ENCODE peak calls at places on chromosomes 2 and 18, in eight cellular contexts. One of them, this sample, is unnamed.

GRCh38 chr2:231904161-231904611 is 22.0 kb downstream of the NPPC start:
- DNase-seq in adipocyte: no peak
- DNase-seq in GM06990: no peak
- DNase-seq in mucosa of gallbladder: no peak
- DNase-seq in activated CD4-positive, CD25-positive, alpha-beta regulatory T cell treated with anti-CD3 and anti-CD28 coated beads, Interleukin-2, amount 50 U/mL, for 72 hours: no peak
- DNase-seq in GM10248: no peak
- DNase-seq in activated effector memory CD4-positive, alpha-beta T cell treated with Interleukin-2 at 50 U/mL for 16 hours: no peak
- DNase-seq in IMR-90: no peak
- DNase-seq in this sample: no peak

GRCh38 chr2:229443869-229444268 is 172.8 kb upstream of the PID1 start:
- DNase-seq in adipocyte: no peak
- DNase-seq in GM06990: no peak
- DNase-seq in GM10248: no peak
- DNase-seq in activated CD4-positive, CD25-positive, alpha-beta regulatory T cell treated with anti-CD3 and anti-CD28 coated beads, Interleukin-2, amount 50 U/mL, for 72 hours: no peak
- DNase-seq in IMR-90: no peak
- DNase-seq in activated effector memory CD4-positive, alpha-beta T cell treated with Interleukin-2 at 50 U/mL for 16 hours: no peak
- DNase-seq in mucosa of gallbladder: no peak
- DNase-seq in this sample: no peak

GRCh38 chr2:100142393-100142792 is at the start of gene AFF3:
- DNase-seq in activated effector memory CD4-positive, alpha-beta T cell treated with Interleukin-2 at 50 U/mL for 16 hours: peak; percentile 3
- DNase-seq in mucosa of gallbladder: no peak
- DNase-seq in GM10248: peak; percentile 80
- DNase-seq in activated CD4-positive, CD25-positive, alpha-beta regulatory T cell treated with anti-CD3 and anti-CD28 coated beads, Interleukin-2, amount 50 U/mL, for 72 hours: peak; percentile 62
- DNase-seq in GM06990: peak; percentile 72
- DNase-seq in adipocyte: no peak
- DNase-seq in IMR-90: no peak
- DNase-seq in this sample: no peak

GRCh38 chr2:47803363-47803762 is 20.4 kb downstream of the MSH6 start:
- DNase-seq in IMR-90: no peak
- DNase-seq in GM10248: no peak
- DNase-seq in mucosa of gallbladder: no peak
- DNase-seq in GM06990: no peak
- DNase-seq in activated CD4-positive, CD25-positive, alpha-beta regulatory T cell treated with anti-CD3 and anti-CD28 coated beads, Interleukin-2, amount 50 U/mL, for 72 hours: no peak
- DNase-seq in adipocyte: no peak
- DNase-seq in activated effector memory CD4-positive, alpha-beta T cell treated with Interleukin-2 at 50 U/mL for 16 hours: no peak
- DNase-seq in this sample: peak; percentile 30

GRCh38 chr2:37168217-37168981 is 11.6 kb upstream of the EIF2AK2 start:
- DNase-seq in activated CD4-positive, CD25-positive, alpha-beta regulatory T cell treated with anti-CD3 and anti-CD28 coated beads, Interleukin-2, amount 50 U/mL, for 72 hours: no peak
- DNase-seq in adipocyte: peak; percentile 75
- DNase-seq in activated effector memory CD4-positive, alpha-beta T cell treated with Interleukin-2 at 50 U/mL for 16 hours: no peak
- DNase-seq in mucosa of gallbladder: no peak
- DNase-seq in GM06990: no peak
- DNase-seq in IMR-90: peak; percentile 55
- DNase-seq in GM10248: peak; percentile 79
- DNase-seq in this sample: peak; percentile 14

GRCh38 chr2:130967020-130967495 is 126.2 kb downstream of the FAM168B start:
- DNase-seq in mucosa of gallbladder: no peak
- DNase-seq in IMR-90: no peak
- DNase-seq in activated effector memory CD4-positive, alpha-beta T cell treated with Interleukin-2 at 50 U/mL for 16 hours: no peak
- DNase-seq in GM10248: no peak
- DNase-seq in adipocyte: no peak
- DNase-seq in activated CD4-positive, CD25-positive, alpha-beta regulatory T cell treated with anti-CD3 and anti-CD28 coated beads, Interleukin-2, amount 50 U/mL, for 72 hours: no peak
- DNase-seq in GM06990: no peak
- DNase-seq in this sample: no peak

GRCh38 chr18:6543330-6543908 is 128.7 kb upstream of the L3MBTL4 start:
- DNase-seq in activated CD4-positive, CD25-positive, alpha-beta regulatory T cell treated with anti-CD3 and anti-CD28 coated beads, Interleukin-2, amount 50 U/mL, for 72 hours: no peak
- DNase-seq in GM10248: peak; percentile 17
- DNase-seq in IMR-90: peak; percentile 55
- DNase-seq in GM06990: no peak
- DNase-seq in activated effector memory CD4-positive, alpha-beta T cell treated with Interleukin-2 at 50 U/mL for 16 hours: no peak
- DNase-seq in mucosa of gallbladder: no peak
- DNase-seq in adipocyte: peak; percentile 71
- DNase-seq in this sample: peak; percentile 28

GRCh38 chr2:26577442-26578433 is 63.4 kb downstream of the CIB4 start:
- DNase-seq in activated CD4-positive, CD25-positive, alpha-beta regulatory T cell treated with anti-CD3 and anti-CD28 coated beads, Interleukin-2, amount 50 U/mL, for 72 hours: peak; percentile 74
- DNase-seq in activated effector memory CD4-positive, alpha-beta T cell treated with Interleukin-2 at 50 U/mL for 16 hours: peak; percentile 38
- DNase-seq in GM10248: peak; percentile 86
- DNase-seq in GM06990: no peak
- DNase-seq in IMR-90: peak; percentile 49
- DNase-seq in mucosa of gallbladder: peak; percentile 63
- DNase-seq in adipocyte: peak; percentile 87
- DNase-seq in this sample: peak; percentile 52

GRCh38 chr2:105085525-105085924 is 47.7 kb downstream of the MRPS9 start:
- DNase-seq in mucosa of gallbladder: no peak
- DNase-seq in activated CD4-positive, CD25-positive, alpha-beta regulatory T cell treated with anti-CD3 and anti-CD28 coated beads, Interleukin-2, amount 50 U/mL, for 72 hours: no peak
- DNase-seq in GM06990: no peak
- DNase-seq in GM10248: no peak
- DNase-seq in activated effector memory CD4-positive, alpha-beta T cell treated with Interleukin-2 at 50 U/mL for 16 hours: no peak
- DNase-seq in IMR-90: no peak
- DNase-seq in adipocyte: no peak
- DNase-seq in this sample: no peak

GRCh38 chr18:66439207-66439606 is 164.7 kb downstream of the CDH19 start:
- DNase-seq in GM10248: no peak
- DNase-seq in adipocyte: no peak
- DNase-seq in GM06990: no peak
- DNase-seq in mucosa of gallbladder: no peak
- DNase-seq in activated CD4-positive, CD25-positive, alpha-beta regulatory T cell treated with anti-CD3 and anti-CD28 coated beads, Interleukin-2, amount 50 U/mL, for 72 hours: no peak
- DNase-seq in activated effector memory CD4-positive, alpha-beta T cell treated with Interleukin-2 at 50 U/mL for 16 hours: no peak
- DNase-seq in IMR-90: no peak
- DNase-seq in this sample: no peak

GRCh38 chr2:9076755-9077154 is 73.3 kb upstream of the MBOAT2 start:
- DNase-seq in activated CD4-positive, CD25-positive, alpha-beta regulatory T cell treated with anti-CD3 and anti-CD28 coated beads, Interleukin-2, amount 50 U/mL, for 72 hours: no peak
- DNase-seq in mucosa of gallbladder: no peak
- DNase-seq in activated effector memory CD4-positive, alpha-beta T cell treated with Interleukin-2 at 50 U/mL for 16 hours: no peak
- DNase-seq in IMR-90: no peak
- DNase-seq in GM10248: no peak
- DNase-seq in GM06990: no peak
- DNase-seq in adipocyte: no peak
- DNase-seq in this sample: no peak

GRCh38 chr18:9615973-9616559 is 1.7 kb upstream of the PPP4R1 start:
- DNase-seq in GM06990: no peak
- DNase-seq in mucosa of gallbladder: no peak
- DNase-seq in IMR-90: peak; percentile 59
- DNase-seq in activated effector memory CD4-positive, alpha-beta T cell treated with Interleukin-2 at 50 U/mL for 16 hours: no peak
- DNase-seq in activated CD4-positive, CD25-positive, alpha-beta regulatory T cell treated with anti-CD3 and anti-CD28 coated beads, Interleukin-2, amount 50 U/mL, for 72 hours: no peak
- DNase-seq in adipocyte: no peak
- DNase-seq in GM10248: no peak
- DNase-seq in this sample: peak; percentile 37

GRCh38 chr2:179263460-179264237 is 983 bp downstream of the SESTD1 start:
- DNase-seq in GM06990: peak; percentile 65
- DNase-seq in GM10248: peak; percentile 37
- DNase-seq in activated CD4-positive, CD25-positive, alpha-beta regulatory T cell treated with anti-CD3 and anti-CD28 coated beads, Interleukin-2, amount 50 U/mL, for 72 hours: peak; percentile 42
- DNase-seq in mucosa of gallbladder: peak; percentile 33
- DNase-seq in IMR-90: peak; percentile 57
- DNase-seq in adipocyte: peak; percentile 76
- DNase-seq in activated effector memory CD4-positive, alpha-beta T cell treated with Interleukin-2 at 50 U/mL for 16 hours: peak; percentile 10
- DNase-seq in this sample: peak; percentile 45

GRCh38 chr18:32974421-32975165 is 201.8 kb upstream of the KLHL14 start:
- DNase-seq in adipocyte: peak; percentile 12
- DNase-seq in activated effector memory CD4-positive, alpha-beta T cell treated with Interleukin-2 at 50 U/mL for 16 hours: no peak
- DNase-seq in mucosa of gallbladder: no peak
- DNase-seq in GM06990: peak; percentile 15
- DNase-seq in GM10248: no peak
- DNase-seq in activated CD4-positive, CD25-positive, alpha-beta regulatory T cell treated with anti-CD3 and anti-CD28 coated beads, Interleukin-2, amount 50 U/mL, for 72 hours: no peak
- DNase-seq in IMR-90: no peak
- DNase-seq in this sample: peak; percentile 84

GRCh38 chr2:46389417-46389916 is 89.9 kb upstream of the TMEM247 start:
- DNase-seq in activated effector memory CD4-positive, alpha-beta T cell treated with Interleukin-2 at 50 U/mL for 16 hours: no peak
- DNase-seq in GM10248: no peak
- DNase-seq in activated CD4-positive, CD25-positive, alpha-beta regulatory T cell treated with anti-CD3 and anti-CD28 coated beads, Interleukin-2, amount 50 U/mL, for 72 hours: no peak
- DNase-seq in adipocyte: peak; percentile 15
- DNase-seq in mucosa of gallbladder: no peak
- DNase-seq in GM06990: no peak
- DNase-seq in IMR-90: peak; percentile 25
- DNase-seq in this sample: no peak

GRCh38 chr2:122078451-122078850 is 323.0 kb downstream of the TSN start:
- DNase-seq in activated effector memory CD4-positive, alpha-beta T cell treated with Interleukin-2 at 50 U/mL for 16 hours: no peak
- DNase-seq in mucosa of gallbladder: no peak
- DNase-seq in IMR-90: peak; percentile 19
- DNase-seq in activated CD4-positive, CD25-positive, alpha-beta regulatory T cell treated with anti-CD3 and anti-CD28 coated beads, Interleukin-2, amount 50 U/mL, for 72 hours: no peak
- DNase-seq in GM10248: no peak
- DNase-seq in GM06990: no peak
- DNase-seq in adipocyte: no peak
- DNase-seq in this sample: no peak

GRCh38 chr2:190815223-190815622 is 65.4 kb upstream of the GLS start:
- DNase-seq in IMR-90: no peak
- DNase-seq in mucosa of gallbladder: peak; percentile 44
- DNase-seq in activated CD4-positive, CD25-positive, alpha-beta regulatory T cell treated with anti-CD3 and anti-CD28 coated beads, Interleukin-2, amount 50 U/mL, for 72 hours: no peak
- DNase-seq in adipocyte: no peak
- DNase-seq in GM06990: no peak
- DNase-seq in GM10248: no peak
- DNase-seq in activated effector memory CD4-positive, alpha-beta T cell treated with Interleukin-2 at 50 U/mL for 16 hours: no peak
- DNase-seq in this sample: no peak

GRCh38 chr2:106065983-106066826 is 127.9 kb downstream of the UXS1 start:
- DNase-seq in GM10248: no peak
- DNase-seq in adipocyte: no peak
- DNase-seq in activated CD4-positive, CD25-positive, alpha-beta regulatory T cell treated with anti-CD3 and anti-CD28 coated beads, Interleukin-2, amount 50 U/mL, for 72 hours: no peak
- DNase-seq in IMR-90: no peak
- DNase-seq in GM06990: no peak
- DNase-seq in activated effector memory CD4-positive, alpha-beta T cell treated with Interleukin-2 at 50 U/mL for 16 hours: no peak
- DNase-seq in mucosa of gallbladder: no peak
- DNase-seq in this sample: no peak

GRCh38 chr2:28160986-28161425 is 231.7 kb upstream of the FOSL2 start:
- DNase-seq in activated effector memory CD4-positive, alpha-beta T cell treated with Interleukin-2 at 50 U/mL for 16 hours: no peak
- DNase-seq in GM10248: no peak
- DNase-seq in adipocyte: peak; percentile 73
- DNase-seq in activated CD4-positive, CD25-positive, alpha-beta regulatory T cell treated with anti-CD3 and anti-CD28 coated beads, Interleukin-2, amount 50 U/mL, for 72 hours: no peak
- DNase-seq in GM06990: no peak
- DNase-seq in mucosa of gallbladder: no peak
- DNase-seq in IMR-90: peak; percentile 63
- DNase-seq in this sample: peak; percentile 32

GRCh38 chr18:24368749-24369148 is 28.9 kb downstream of the OSBPL1A start:
- DNase-seq in IMR-90: peak; percentile 20
- DNase-seq in GM10248: no peak
- DNase-seq in GM06990: no peak
- DNase-seq in mucosa of gallbladder: no peak
- DNase-seq in activated CD4-positive, CD25-positive, alpha-beta regulatory T cell treated with anti-CD3 and anti-CD28 coated beads, Interleukin-2, amount 50 U/mL, for 72 hours: no peak
- DNase-seq in adipocyte: no peak
- DNase-seq in activated effector memory CD4-positive, alpha-beta T cell treated with Interleukin-2 at 50 U/mL for 16 hours: no peak
- DNase-seq in this sample: no peak

GRCh38 chr18:32742620-32743019 is 30.2 kb downstream of the KLHL14 start:
- DNase-seq in activated CD4-positive, CD25-positive, alpha-beta regulatory T cell treated with anti-CD3 and anti-CD28 coated beads, Interleukin-2, amount 50 U/mL, for 72 hours: no peak
- DNase-seq in GM06990: no peak
- DNase-seq in GM10248: no peak
- DNase-seq in IMR-90: no peak
- DNase-seq in mucosa of gallbladder: no peak
- DNase-seq in activated effector memory CD4-positive, alpha-beta T cell treated with Interleukin-2 at 50 U/mL for 16 hours: no peak
- DNase-seq in adipocyte: no peak
- DNase-seq in this sample: peak; percentile 71

GRCh38 chr18:48548404-48548771 is 9.6 kb downstream of the CTIF start:
- DNase-seq in mucosa of gallbladder: no peak
- DNase-seq in adipocyte: peak; percentile 86
- DNase-seq in activated CD4-positive, CD25-positive, alpha-beta regulatory T cell treated with anti-CD3 and anti-CD28 coated beads, Interleukin-2, amount 50 U/mL, for 72 hours: no peak
- DNase-seq in activated effector memory CD4-positive, alpha-beta T cell treated with Interleukin-2 at 50 U/mL for 16 hours: no peak
- DNase-seq in IMR-90: no peak
- DNase-seq in GM06990: no peak
- DNase-seq in GM10248: no peak
- DNase-seq in this sample: no peak

GRCh38 chr2:219631925-219632757 is 4.7 kb downstream of the SLC4A3 start:
- DNase-seq in mucosa of gallbladder: no peak
- DNase-seq in adipocyte: no peak
- DNase-seq in activated CD4-positive, CD25-positive, alpha-beta regulatory T cell treated with anti-CD3 and anti-CD28 coated beads, Interleukin-2, amount 50 U/mL, for 72 hours: no peak
- DNase-seq in IMR-90: no peak
- DNase-seq in GM10248: no peak
- DNase-seq in GM06990: no peak
- DNase-seq in activated effector memory CD4-positive, alpha-beta T cell treated with Interleukin-2 at 50 U/mL for 16 hours: no peak
- DNase-seq in this sample: no peak

GRCh38 chr2:29228276-29228675 is 113.1 kb downstream of the CLIP4 start:
- DNase-seq in adipocyte: peak; percentile 20
- DNase-seq in GM10248: no peak
- DNase-seq in GM06990: no peak
- DNase-seq in mucosa of gallbladder: no peak
- DNase-seq in activated effector memory CD4-positive, alpha-beta T cell treated with Interleukin-2 at 50 U/mL for 16 hours: no peak
- DNase-seq in activated CD4-positive, CD25-positive, alpha-beta regulatory T cell treated with anti-CD3 and anti-CD28 coated beads, Interleukin-2, amount 50 U/mL, for 72 hours: no peak
- DNase-seq in IMR-90: peak; percentile 30
- DNase-seq in this sample: no peak

This sample was measured in Caki2.